ENCODE peak calls at places on chromosomes 7 and 10, in four cellular contexts. J, M, Q and P are unnamed samples.

GRCh38 chr7:36522453-36523007 is 132.9 kb downstream of the ANLN start:
- DNase-seq in M (no peak), Q (no peak), J (no peak), P (no peak)

GRCh38 chr10:57017356-57018037 is 656.4 kb upstream of the ZWINT start:
- DNase-seq in J (no peak), Q (no peak), M (no peak), P (no peak)

GRCh38 chr7:107501593-107501992 is 31.7 kb downstream of the GPR22 start:
- DNase-seq in M (peak; percentile 21), J (no peak), Q (no peak), P (no peak)

GRCh38 chr7:158828343-158829020 is 827 bp downstream of the ESYT2 start:
- DNase-seq in M (peak; percentile 45), J (no peak), Q (peak; percentile 18), P (no peak)

GRCh38 chr7:55486991-55487390 is 85.3 kb downstream of the VOPP1 start:
- DNase-seq in Q (no peak), M (no peak), J (no peak), P (no peak)

GRCh38 chr10:124092270-124093075 is 925 bp downstream of the CHST15 start:
- DNase-seq in J (peak; percentile 44), M (peak; percentile 47), Q (no peak), P (peak; percentile 17)

GRCh38 chr10:30980951-30981616 is 50.6 kb downstream of the ZNF438 start:
- DNase-seq in M (peak; percentile 77), J (no peak), Q (no peak), P (no peak)

GRCh38 chr10:36362257-36362656 is 720.2 kb upstream of the FZD8 start:
- DNase-seq in J (no peak), M (no peak), Q (no peak), P (no peak)

GRCh38 chr7:90931996-90932912 is 332.0 kb upstream of the FZD1 start:
- DNase-seq in M (no peak), J (no peak), Q (no peak), P (peak; percentile 3)

GRCh38 chr7:158252837-158253669 is 334.6 kb downstream of the PTPRN2 start:
- DNase-seq in M (no peak), J (no peak), Q (no peak), P (no peak)

GRCh38 chr10:114058297-114058696 is 14.6 kb downstream of the ADRB1 start:
- DNase-seq in J (no peak), Q (no peak), M (no peak), P (no peak)

GRCh38 chr10:36608866-36609265 is 516.5 kb upstream of the ANKRD30A start:
- DNase-seq in J (no peak), Q (no peak), M (peak; percentile 58), P (no peak)

GRCh38 chr7:27420702-27421101 is 178.1 kb downstream of the EVX1 start:
- DNase-seq in Q (no peak), M (no peak), J (no peak), P (no peak)

GRCh38 chr7:78195281-78195680 is 396.7 kb downstream of the PHTF2 start:
- DNase-seq in J (no peak), Q (no peak), M (no peak), P (no peak)

GRCh38 chr10:5450605-5451384 is 38.4 kb downstream of the NET1 start:
- DNase-seq in J (no peak), M (no peak), Q (no peak), P (no peak)